ENCODE peak calls at places on chromosomes 1 and 21, in nine cellular contexts. B, N, E, A, V, D, X, C and F are unnamed samples.

GRCh38 chr1:27602510-27603319 is 1.2 kb downstream of the AHDC1 start:
- DNase-seq in B (peak; percentile 30), N (peak; percentile 71), E (peak; percentile 66), A (no peak), V (peak; percentile 88), D (peak; percentile 83), X (no peak), C (no peak), F (peak; percentile 48)

GRCh38 chr1:32818804-32819541 is 1.5 kb downstream of the S100PBP start:
- DNase-seq in B (peak; percentile 3), N (peak; percentile 54), E (no peak), A (no peak), V (no peak), D (no peak), X (no peak), C (no peak), F (peak; percentile 55)

GRCh38 chr1:206419783-206420182 is 50.5 kb upstream of the IKBKE start:
- DNase-seq in B (peak; percentile 55), N (no peak), E (no peak), A (no peak), V (no peak), D (no peak), X (no peak), C (no peak), F (no peak)

GRCh38 chr1:56710646-56711045 is 65.5 kb downstream of the PRKAA2 start:
- DNase-seq in B (peak; percentile 56), N (no peak), E (no peak), A (no peak), V (no peak), D (no peak), X (peak; percentile 79), C (no peak), F (no peak)

GRCh38 chr1:212794561-212795014 is 2.9 kb downstream of the TATDN3 start:
- DNase-seq in B (no peak), N (peak; percentile 29), E (no peak), A (no peak), V (no peak), D (no peak), X (no peak), C (no peak), F (no peak)

GRCh38 chr1:65495137-65495536 is 74.7 kb downstream of the LEPR start:
- DNase-seq in B (no peak), N (no peak), E (no peak), A (no peak), V (no peak), D (no peak), X (no peak), C (no peak), F (no peak)

GRCh38 chr21:25964009-25964408 is 206.6 kb downstream of the APP start:
- DNase-seq in B (no peak), N (no peak), E (no peak), A (no peak), V (no peak), D (no peak), X (peak; percentile 33), C (no peak), F (no peak)

GRCh38 chr21:36190736-36191135 is 34.1 kb downstream of the DOP1B start:
- DNase-seq in B (no peak), N (no peak), E (no peak), A (no peak), V (no peak), D (no peak), X (no peak), C (no peak), F (no peak)

GRCh38 chr1:208190784-208191183 is 53.4 kb downstream of the PLXNA2 start:
- DNase-seq in B (no peak), N (no peak), E (no peak), A (no peak), V (no peak), D (no peak), X (no peak), C (no peak), F (no peak)

GRCh38 chr1:11535761-11536572 is 57.0 kb downstream of the DISP3 start:
- DNase-seq in B (peak; percentile 10), N (no peak), E (no peak), A (no peak), V (no peak), D (no peak), X (no peak), C (no peak), F (no peak)

GRCh38 chr1:169363046-169363756 is 4.4 kb downstream of the NME7 start:
- DNase-seq in B (peak; percentile 84), N (no peak), E (no peak), A (no peak), V (no peak), D (no peak), X (peak; percentile 91), C (no peak), F (peak; percentile 69)

GRCh38 chr1:245260116-245260882 is 105.5 kb downstream of the KIF26B start:
- DNase-seq in B (no peak), N (no peak), E (peak; percentile 33), A (no peak), V (no peak), D (no peak), X (no peak), C (no peak), F (no peak)

GRCh38 chr1:58824753-58825389 is 41.0 kb upstream of the JUN start:
- DNase-seq in B (no peak), N (no peak), E (peak; percentile 24), A (no peak), V (no peak), D (no peak), X (no peak), C (no peak), F (no peak)

GRCh38 chr1:33244143-33244808 is 12.0 kb upstream of the ZNF362 start:
- DNase-seq in B (peak; percentile 90), N (no peak), E (no peak), A (no peak), V (no peak), D (no peak), X (peak; percentile 7), C (no peak), F (no peak)

GRCh38 chr1:117060441-117061317 is 553 bp downstream of the TTF2 start:
- DNase-seq in B (peak; percentile 78), N (peak; percentile 41), E (no peak), A (no peak), V (peak; percentile 81), D (no peak), X (peak; percentile 48), C (no peak), F (peak; percentile 53)

GRCh38 chr1:19260211-19261138 is 8.9 kb downstream of the MRTO4 start:
- DNase-seq in B (no peak), N (no peak), E (no peak), A (no peak), V (no peak), D (no peak), X (peak; percentile 90), C (no peak), F (no peak)

GRCh38 chr1:65681101-65681500 is 111.6 kb upstream of the PDE4B start:
- DNase-seq in B (peak; percentile 2), N (no peak), E (no peak), A (no peak), V (no peak), D (no peak), X (peak; percentile 68), C (no peak), F (no peak)

GRCh38 chr1:170661646-170662411 is 2.1 kb upstream of the PRRX1 start:
- DNase-seq in B (no peak), N (no peak), E (no peak), A (no peak), V (no peak), D (peak; percentile 69), X (peak; percentile 67), C (no peak), F (no peak)
- TF ChIP-seq CTCF in B (no peak), N (no peak), E (no peak), A (no peak), V (no peak), D (no peak), X (peak; percentile 1), C (no peak), F (no peak)

GRCh38 chr1:184793967-184794366 is 39.3 kb upstream of the EDEM3 start:
- DNase-seq in B (no peak), N (no peak), E (no peak), A (no peak), V (no peak), D (no peak), X (no peak), C (no peak), F (no peak)
- TF ChIP-seq CTCF in B (no peak), N (no peak), E (no peak), A (no peak), V (no peak), D (no peak), X (no peak), C (no peak), F (no peak)

GRCh38 chr1:147223740-147224615 is 1.2 kb downstream of the FMO5 start:
- DNase-seq in B (no peak), N (no peak), E (no peak), A (no peak), V (no peak), D (no peak), X (no peak), C (no peak), F (no peak)

DNA sequence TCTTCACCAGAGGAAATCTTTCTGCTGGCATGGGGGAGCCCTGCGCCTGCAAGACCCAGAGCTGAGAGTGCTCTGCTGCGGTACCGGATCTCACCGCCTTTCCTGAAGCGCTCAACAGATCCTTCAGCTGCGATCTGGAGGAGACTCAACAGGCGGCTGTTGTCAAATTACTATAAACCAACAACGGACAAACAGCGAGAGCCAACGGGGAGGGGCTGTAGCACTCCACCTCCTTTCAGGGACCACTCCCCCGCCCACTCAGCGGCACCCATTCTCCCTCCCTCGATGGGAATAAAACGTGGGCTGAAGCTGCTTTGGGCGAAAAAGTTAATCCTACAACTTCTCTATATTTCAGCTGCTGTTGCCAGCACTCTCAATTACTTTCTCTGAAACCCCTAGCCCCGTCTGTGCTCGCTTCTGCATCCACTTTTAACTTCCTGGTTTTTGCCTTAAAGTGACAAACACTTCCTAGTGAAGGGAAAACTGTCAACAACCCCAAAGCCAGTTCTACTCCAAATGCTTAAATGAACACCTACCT is at the start of gene FMO5:
- DNase-seq in B (peak; percentile 42), N (peak; percentile 59), E (peak; percentile 64), A (no peak), V (peak; percentile 89), D (peak; percentile 67), X (peak; percentile 54), C (no peak), F (peak; percentile 67)
- TF ChIP-seq CTCF in B (no peak), N (peak; percentile 27), E (no peak), A (no peak), V (peak; percentile 35), D (no peak), X (peak; percentile 10), C (peak; percentile 35), F (peak; percentile 38)

DNA sequence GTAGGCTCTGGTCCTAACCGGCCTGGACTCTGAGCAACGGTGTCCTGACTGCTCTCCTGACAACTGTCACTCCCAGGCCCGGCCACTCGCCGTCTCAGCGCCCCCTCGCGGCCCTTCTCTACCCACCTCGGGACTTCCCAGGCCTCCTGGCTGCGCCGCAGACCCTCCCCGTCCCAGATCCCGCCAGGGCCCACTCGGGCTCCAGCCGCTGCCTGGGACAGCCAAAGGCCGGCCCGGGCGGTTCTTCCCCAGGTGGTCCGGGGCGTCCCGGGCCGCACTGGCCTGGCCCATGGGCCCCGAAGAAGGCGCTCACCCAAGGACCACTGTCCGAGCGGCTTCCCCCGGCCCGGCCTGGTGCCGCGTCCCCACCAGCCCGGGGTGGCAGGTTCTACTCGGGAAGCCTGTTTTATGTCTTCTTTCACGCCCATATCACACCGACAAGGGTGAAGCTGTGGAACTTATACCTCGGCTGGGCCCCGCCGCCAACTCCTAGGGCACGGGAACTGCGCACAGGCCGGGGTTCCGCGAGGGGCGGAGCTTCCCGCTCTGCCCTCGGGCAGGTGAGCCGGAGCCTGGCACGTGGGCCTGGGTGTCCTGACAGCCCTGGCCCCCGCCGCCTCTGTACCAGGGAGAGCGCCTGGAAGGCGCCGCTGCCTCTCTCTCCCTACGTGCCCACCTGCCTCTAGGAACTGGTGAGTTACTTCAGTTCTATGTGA is 138.3 kb downstream of the TTLL7 start:
- DNase-seq in B (peak; percentile 57), N (no peak), E (peak; percentile 84), A (peak; percentile 62), V (peak; percentile 84), D (peak; percentile 44), X (peak; percentile 27), C (peak; percentile 2), F (peak; percentile 85)
- TF ChIP-seq CTCF in B (peak; percentile 86), N (no peak), E (peak; percentile 75), A (peak; percentile 63), V (peak; percentile 24), D (peak; percentile 32), X (peak; percentile 78), C (peak; percentile 61), F (peak; percentile 84)